ENCODE peak calls at places on chromosome 5, in six cellular contexts. M is Peyer's patch, S is breast epithelium, J is HCT116, L is HFFc6, O is neural crest cell. H is an unnamed sample.

GRCh38 chr5:25544652-25545249 is 900.0 kb upstream of the CDH10 start:
- DNase-seq in S (no peak), J (peak), L (no peak), M (no peak), O (peak), H (no peak)

GRCh38 chr5:179149278-179149677 is 89.1 kb downstream of the ZNF354C start:
- DNase-seq in J (no peak), M (peak), S (no peak), L (no peak), O (no peak), H (no peak)

GRCh38 chr5:56412601-56413379 is 179.7 kb upstream of the ANKRD55 start:
- DNase-seq in J (no peak), S (peak), L (no peak), O (no peak), M (no peak), H (peak)

GRCh38 chr5:38724301-38725030 is 121.3 kb upstream of the OSMR start:
- DNase-seq in S (no peak), O (no peak), J (no peak), M (no peak), L (peak), H (no peak)

GRCh38 chr5:42516282-42517042 is 93.2 kb downstream of the GHR start:
- DNase-seq in M (no peak), L (no peak), J (no peak), S (no peak), O (no peak), H (no peak)

GRCh38 chr5:124979174-124979573 is 232.7 kb upstream of the ZNF608 start:
- DNase-seq in S (no peak), M (no peak), L (no peak), O (no peak), J (no peak), H (no peak)

GRCh38 chr5:115384587-115385375 is 88.3 kb upstream of the CCDC112 start:
- DNase-seq in S (no peak), M (no peak), L (no peak), J (no peak), O (no peak), H (no peak)

GRCh38 chr5:68068204-68068603 is 147.4 kb upstream of the PIK3R1 start:
- DNase-seq in O (no peak), L (peak), M (no peak), J (no peak), S (no peak), H (no peak)

DNA sequence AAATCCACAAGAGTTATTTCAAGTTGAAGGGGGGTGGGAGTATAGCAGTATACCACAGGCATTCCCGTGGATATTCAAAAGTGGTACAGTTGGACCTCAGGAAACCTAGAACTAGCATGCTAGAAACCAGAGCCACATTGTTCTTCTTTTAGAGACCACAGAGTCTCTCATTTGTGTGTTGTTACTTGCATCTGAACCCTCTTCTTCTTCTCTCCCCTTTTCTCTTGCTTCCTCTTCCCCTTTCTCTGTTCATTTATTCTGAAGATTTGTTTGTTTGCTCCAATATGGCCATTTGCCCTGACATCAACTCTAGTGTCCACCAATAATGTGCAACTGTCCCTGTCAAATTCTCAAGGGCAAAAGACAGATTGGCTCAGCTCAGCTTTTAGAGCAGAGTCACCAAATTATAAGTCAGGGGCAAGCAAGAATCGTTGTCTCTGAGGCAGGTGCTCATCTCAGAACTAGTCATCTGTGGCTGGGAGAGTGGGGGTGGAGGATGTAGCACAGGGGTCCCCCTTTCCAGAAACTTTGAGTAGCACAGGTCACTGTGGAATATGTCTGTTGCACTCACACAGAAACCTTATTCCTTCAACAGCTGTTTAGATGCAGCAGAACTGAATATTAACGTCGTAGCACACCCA is 321.1 kb downstream of the ARRDC3 start:
- DNase-seq in J (no peak), L (no peak), O (no peak), S (no peak), M (no peak), H (no peak)
- TF ChIP-seq CTCF in J (no peak), L (no peak), O (no peak), S (no peak), M (no peak), H (no peak)

DNA sequence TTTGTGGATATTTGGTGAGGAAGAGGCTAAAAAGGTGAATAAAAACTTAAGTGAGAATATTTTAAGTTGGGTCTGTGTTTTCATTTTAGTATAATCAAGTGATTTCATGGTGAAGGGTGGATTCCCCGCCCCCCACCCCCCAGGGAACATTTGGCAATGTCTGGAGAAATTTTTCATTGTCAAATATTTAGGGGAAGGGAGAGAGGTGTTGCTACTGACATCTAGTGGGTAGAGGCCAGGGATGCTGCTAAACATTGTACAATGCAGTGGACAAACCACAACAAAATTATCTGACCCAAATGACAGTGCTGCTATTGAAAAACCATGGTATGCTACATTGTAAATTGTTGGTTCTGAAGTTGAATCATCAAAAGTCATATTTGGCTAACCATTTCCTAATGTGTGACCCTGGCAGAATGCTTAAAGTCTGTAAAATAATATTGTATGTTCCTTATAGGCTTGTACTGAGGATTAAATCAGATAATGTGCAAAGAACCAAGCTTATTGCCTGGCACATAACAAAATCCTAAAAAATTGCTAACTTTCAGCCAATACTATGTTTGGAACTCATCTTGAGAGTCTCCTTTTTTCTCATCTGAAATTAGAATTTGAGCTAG is 5.6 kb downstream of the C5orf24 start:
- DNase-seq in L (peak), J (no peak), S (no peak), O (no peak), M (no peak), H (no peak)
- TF ChIP-seq CTCF in L (peak), J (peak), S (no peak), O (peak), M (no peak), H (no peak)

DNA sequence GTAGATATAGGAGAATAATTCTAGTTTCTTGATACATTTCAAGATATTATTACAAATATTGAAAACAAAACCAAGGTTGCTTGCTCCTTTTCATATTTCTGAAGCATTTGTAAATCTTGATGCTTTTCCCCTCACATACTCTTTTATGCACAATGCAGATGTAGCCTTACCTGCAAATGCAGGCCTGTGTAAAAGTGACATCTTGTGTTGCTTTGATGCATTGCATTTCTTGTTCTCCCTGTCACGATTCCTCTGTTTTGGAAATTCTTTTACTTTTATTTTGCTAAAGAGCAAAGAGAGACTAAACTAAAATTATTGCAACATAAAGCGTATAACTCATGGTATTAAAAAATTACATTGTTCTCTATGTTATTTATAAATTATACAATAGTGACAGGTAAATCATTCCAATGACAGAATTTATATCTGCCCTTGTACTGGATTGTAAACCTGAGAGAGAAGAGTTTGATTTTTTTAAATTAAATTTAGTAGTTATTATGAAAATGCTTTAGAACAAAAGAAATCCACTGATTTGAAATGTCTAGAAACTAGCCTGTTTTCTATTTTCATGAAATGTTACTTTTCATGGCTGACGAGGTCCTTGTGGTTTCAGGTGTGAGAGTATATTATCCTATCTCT is 970.0 kb downstream of the MAT2B start:
- DNase-seq in O (no peak), M (no peak), L (no peak), S (no peak), J (no peak), H (no peak)
- TF ChIP-seq CTCF in O (peak), M (peak), L (peak), S (no peak), J (no peak), H (no peak)

GRCh38 chr5:154189819-154190651 is 498 bp upstream of the GALNT10 start:
- DNase-seq in J (peak), L (peak), O (peak), M (peak), S (peak), H (peak)

GRCh38 chr5:154189256-154189818 is 1.2 kb upstream of the GALNT10 start:
- DNase-seq in S (no peak), M (peak), L (no peak), O (no peak), J (no peak), H (no peak)

GRCh38 chr5:154193176-154193575 is 2.6 kb downstream of the GALNT10 start:
- DNase-seq in M (no peak), O (no peak), L (no peak), J (no peak), S (no peak), H (no peak)

GRCh38 chr5:154191467-154192261 is 1.1 kb downstream of the GALNT10 start:
- DNase-seq in J (no peak), M (no peak), S (no peak), L (peak), O (no peak), H (no peak)

DNA sequence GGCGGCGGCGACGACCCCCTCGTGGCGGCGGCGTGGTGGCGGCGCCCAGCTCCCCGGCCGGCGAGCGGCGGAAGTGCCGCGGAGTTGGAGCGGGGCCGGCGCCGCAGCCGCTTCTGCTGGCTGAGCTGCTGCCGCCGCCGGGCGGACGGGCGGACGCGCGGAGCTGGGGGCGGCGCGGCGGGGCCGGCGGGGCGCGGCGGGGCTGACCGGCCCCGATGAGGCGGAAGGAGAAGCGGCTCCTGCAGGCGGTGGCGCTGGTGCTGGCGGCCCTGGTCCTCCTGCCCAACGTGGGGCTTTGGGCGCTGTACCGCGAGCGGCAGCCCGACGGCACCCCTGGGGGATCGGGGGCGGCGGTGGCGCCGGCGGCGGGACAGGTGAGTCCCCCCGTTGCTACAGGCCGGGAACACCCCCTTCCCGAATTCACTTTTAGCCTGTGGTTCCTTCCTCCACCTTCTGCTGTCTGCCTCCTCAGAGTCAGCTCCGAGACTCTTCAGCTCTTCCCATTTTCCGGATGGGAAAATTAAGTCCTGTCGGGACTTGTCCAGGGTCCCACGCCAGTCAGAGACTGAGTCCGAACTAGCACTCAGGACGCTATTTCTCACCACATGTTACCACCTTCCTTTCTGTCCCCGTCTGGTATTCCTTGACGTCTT is at the start of gene GALNT10:
- DNase-seq in S (no peak), J (peak), M (peak), O (no peak), L (no peak), H (no peak)
- TF ChIP-seq CTCF in S (peak), J (no peak), M (peak), O (no peak), L (no peak), H (no peak)

DNA sequence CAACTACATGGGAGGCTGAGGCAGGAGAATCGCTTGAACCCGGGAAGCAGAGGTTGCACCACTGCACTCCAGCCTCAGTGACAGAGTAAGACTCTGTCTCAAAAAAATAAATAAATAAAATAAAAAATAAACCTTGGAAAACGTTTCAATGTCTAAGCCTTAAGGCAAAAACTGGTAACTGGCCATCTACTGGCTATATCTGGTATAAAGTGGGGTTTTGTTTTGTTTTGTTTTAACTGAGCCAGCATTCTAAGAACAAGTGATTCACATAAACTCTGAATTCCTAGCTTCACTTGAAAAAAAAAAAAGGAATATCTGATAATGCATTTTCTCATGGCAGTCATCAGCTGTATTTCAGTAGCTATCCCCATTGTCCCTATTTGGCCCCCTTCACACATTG is 126.1 kb upstream of the EFNA5 start:
- DNase-seq in S (no peak), M (no peak), O (no peak), J (no peak), L (no peak), H (no peak)
- TF ChIP-seq CTCF in S (no peak), M (no peak), O (peak), J (no peak), L (no peak), H (no peak)

DNA sequence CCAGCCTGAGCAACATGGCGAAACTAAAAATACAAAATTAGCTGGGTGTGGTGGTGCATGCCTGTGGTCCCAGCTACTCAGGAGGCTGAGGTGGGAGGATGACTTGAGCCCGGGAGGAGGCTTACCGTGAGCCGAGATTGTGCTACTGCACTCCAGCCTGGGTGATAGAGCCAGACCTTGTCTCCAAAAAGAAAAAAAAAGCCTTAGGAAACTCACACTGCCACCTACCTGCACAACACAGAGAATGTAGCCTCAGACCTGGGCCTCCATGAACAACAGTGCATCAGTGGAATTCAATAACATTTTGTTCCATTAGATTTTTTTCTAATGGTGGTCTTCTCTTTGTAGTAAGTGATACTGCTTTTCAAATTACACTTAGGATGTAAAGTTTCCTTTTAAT is 63.8 kb upstream of the RARS1 start:
- DNase-seq in L (no peak), J (peak), S (no peak), M (no peak), O (no peak), H (no peak)
- TF ChIP-seq CTCF in L (peak), J (peak), S (peak), M (peak), O (no peak), H (no peak)

DNA sequence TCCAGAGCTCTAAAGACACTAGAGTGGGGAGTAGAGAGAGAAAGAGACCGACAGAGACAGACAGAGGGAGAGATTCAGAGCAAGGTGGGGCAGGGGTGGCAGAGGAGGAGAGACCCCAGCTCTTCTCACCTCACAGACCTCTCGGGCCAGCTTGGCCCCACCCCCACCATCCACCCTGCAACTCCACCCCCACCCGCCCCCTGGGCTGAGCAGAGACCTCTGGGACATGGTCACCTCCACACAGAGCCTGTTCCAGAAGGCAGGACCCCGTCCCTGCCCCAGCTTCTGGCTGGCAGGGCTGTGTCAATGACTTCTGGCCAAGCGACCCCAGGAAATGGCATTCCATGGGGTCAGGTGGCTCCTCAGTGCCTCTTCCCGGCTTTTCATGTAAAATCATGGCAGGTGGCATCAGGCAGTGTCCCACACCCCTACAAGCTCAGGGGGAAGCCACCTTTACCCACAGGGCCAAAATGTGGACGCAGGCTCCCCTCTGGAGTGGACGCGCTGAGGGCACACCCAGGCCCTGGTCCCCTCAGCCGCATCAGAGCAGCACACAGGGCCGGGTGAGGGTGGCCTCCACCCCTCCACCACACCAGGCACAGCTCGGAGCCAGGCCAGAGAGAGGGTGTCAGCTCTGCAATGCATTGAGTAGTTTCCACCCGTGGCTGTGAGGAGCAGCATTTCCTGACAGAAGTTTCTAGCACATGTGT is 131.2 kb upstream of the LPCAT1 start:
- DNase-seq in O (no peak), M (no peak), J (no peak), S (no peak), L (no peak), H (peak)
- TF ChIP-seq CTCF in O (no peak), M (no peak), J (no peak), S (no peak), L (no peak), H (no peak)

H was measured in activated B cell treated with CpG ODN at 0.5 μM for 24 hours.